ENCODE peak calls at places on chromosomes 6 and 20, in nine cellular contexts. Z is colonic mucosa; V is AG08396; B is activated B cell treated with CpG ODN at 0.5 μM for 24 hours; O is RWPE1; D is foreskin fibroblast; C is T-helper 2 cell; S is LHCN-M2; I is effector CD4-positive, alpha-beta T cell. M is an unnamed sample.

GRCh38 chr6:80725156-80725930 is 618.9 kb downstream of the BCKDHB start:
- DNase-seq in Z (no peak), V (no peak), B (no peak), O (no peak), D (no peak), C (no peak), S (peak; percentile 31), I (no peak), M (no peak)

GRCh38 chr6:118567974-118568373 is 19.9 kb downstream of the PLN start:
- DNase-seq in Z (no peak), V (no peak), B (no peak), O (no peak), D (no peak), C (no peak), S (no peak), I (no peak), M (no peak)

GRCh38 chr20:62114894-62115293 is 7.4 kb upstream of the LSM14B start:
- DNase-seq in Z (no peak), V (no peak), B (no peak), O (no peak), D (no peak), C (no peak), S (no peak), I (no peak), M (no peak)

GRCh38 chr6:119348308-119349040 is 1.1 kb downstream of the MAN1A1 start:
- DNase-seq in Z (peak; percentile 78), V (peak; percentile 70), B (peak; percentile 40), O (peak; percentile 11), D (no peak), C (peak; percentile 41), S (no peak), I (peak; percentile 30), M (peak; percentile 40)

GRCh38 chr20:64079273-64080012 is at the start of gene RGS19:
- DNase-seq in Z (peak; percentile 68), V (peak; percentile 91), B (peak; percentile 86), O (no peak), D (peak; percentile 62), C (peak; percentile 60), S (peak; percentile 52), I (peak; percentile 64), M (peak; percentile 74)

GRCh38 chr20:47784599-47785320 is 521 bp downstream of the SULF2 start:
- DNase-seq in Z (peak; percentile 43), V (peak; percentile 37), B (no peak), O (peak; percentile 88), D (peak; percentile 17), C (no peak), S (peak; percentile 23), I (no peak), M (no peak)

GRCh38 chr6:147540075-147540474 is 31.6 kb downstream of the SAMD5 start:
- DNase-seq in Z (no peak), V (no peak), B (no peak), O (no peak), D (no peak), C (no peak), S (no peak), I (no peak), M (no peak)

GRCh38 chr20:59783020-59784010 is 150.1 kb downstream of the SYCP2 start:
- DNase-seq in Z (peak; percentile 36), V (peak; percentile 66), B (no peak), O (peak; percentile 90), D (peak; percentile 10), C (no peak), S (peak; percentile 23), I (no peak), M (peak; percentile 60)

GRCh38 chr6:12709116-12709515 is 7.5 kb upstream of the PHACTR1 start:
- DNase-seq in Z (no peak), V (no peak), B (no peak), O (no peak), D (peak; percentile 71), C (no peak), S (peak; percentile 70), I (no peak), M (no peak)

GRCh38 chr6:82589509-82590206 is 226.0 kb downstream of the TPBG start:
- DNase-seq in Z (no peak), V (peak; percentile 10), B (no peak), O (peak; percentile 47), D (peak; percentile 85), C (peak; percentile 1), S (peak; percentile 91), I (no peak), M (no peak)

GRCh38 chr6:135270676-135271536 is 89.8 kb downstream of the MYB start:
- DNase-seq in Z (peak; percentile 86), V (no peak), B (no peak), O (peak; percentile 45), D (peak; percentile 6), C (no peak), S (no peak), I (no peak), M (no peak)